ENCODE peak calls at places on chromosomes 2 and 18, in seven cellular contexts. S, P, J, E, F, Z and X are unnamed samples.

GRCh38 chr18:26549486-26550435 is 1.4 kb upstream of the KCTD1 start:
- DNase-seq in S (peak; percentile 62), P (peak; percentile 75), E (peak; percentile 62), F (peak; percentile 71), J (peak; percentile 62), Z (peak; percentile 56), X (peak; percentile 55)

GRCh38 chr18:58996131-58996632 is 131.5 kb downstream of the ZNF532 start:
- DNase-seq in F (no peak), E (peak; percentile 93), S (no peak), P (peak; percentile 59), Z (no peak), J (no peak), X (peak; percentile 57)

GRCh38 chr18:8960740-8961657 is 141.5 kb upstream of the NDUFV2 start:
- DNase-seq in F (no peak), J (no peak), P (peak; percentile 92), S (no peak), Z (no peak), E (peak; percentile 74), X (peak; percentile 74)

GRCh38 chr2:215736653-215737290 is 276.6 kb downstream of the MREG start:
- DNase-seq in F (peak; percentile 77), Z (no peak), J (no peak), S (no peak), P (peak; percentile 78), E (peak; percentile 69), X (peak; percentile 44)

GRCh38 chr2:86037141-86037794 is 68.4 kb downstream of the POLR1A start:
- DNase-seq in S (no peak), Z (no peak), P (peak; percentile 46), E (peak; percentile 96), F (no peak), J (no peak), X (peak; percentile 87)

GRCh38 chr2:20227894-20228505 is 3.1 kb upstream of the SDC1 start:
- DNase-seq in P (no peak), E (no peak), S (no peak), J (peak; percentile 7), F (no peak), Z (no peak), X (no peak)

GRCh38 chr2:176096986-176097819 is 2.4 kb upstream of the HOXD12 start:
- DNase-seq in S (peak; percentile 84), E (peak; percentile 56), Z (peak; percentile 79), J (peak; percentile 77), P (peak; percentile 64), F (peak; percentile 96), X (peak; percentile 65)

GRCh38 chr2:178298785-178299212 is 104.5 kb downstream of the OSBPL6 start:
- DNase-seq in S (no peak), F (no peak), E (peak; percentile 54), J (no peak), P (peak; percentile 85), Z (no peak), X (peak; percentile 26)

GRCh38 chr2:104140361-104140760 is 713.6 kb upstream of the POU3F3 start:
- DNase-seq in S (no peak), Z (no peak), F (no peak), P (no peak), J (no peak), E (no peak), X (no peak)

GRCh38 chr18:23498877-23499570 is 4.3 kb upstream of the RMC1 start:
- DNase-seq in J (peak; percentile 80), P (peak; percentile 78), Z (peak; percentile 83), E (peak; percentile 81), F (peak; percentile 91), S (peak; percentile 67), X (peak; percentile 80)

GRCh38 chr18:78448106-78448505 is 531.5 kb upstream of the SALL3 start:
- DNase-seq in E (no peak), F (peak; percentile 12), S (no peak), J (peak; percentile 64), P (no peak), Z (no peak), X (no peak)
- TF ChIP-seq CTCF in E (no peak), F (peak; percentile 36), S (peak; percentile 10), J (peak; percentile 73), P (no peak), Z (no peak), X (peak; percentile 8)

GRCh38 chr2:57453929-57454328 is 592.7 kb upstream of the VRK2 start:
- DNase-seq in S (no peak), J (no peak), E (no peak), P (no peak), Z (no peak), F (peak; percentile 47), X (no peak)
- TF ChIP-seq CTCF in S (peak; percentile 24), J (peak; percentile 13), E (no peak), P (peak; percentile 11), Z (no peak), F (peak; percentile 47), X (no peak)

GRCh38 chr2:23563673-23564617 is 179.0 kb downstream of the KLHL29 start:
- DNase-seq in E (peak; percentile 95), S (peak; percentile 30), Z (no peak), F (peak; percentile 41), P (peak; percentile 65), J (no peak), X (peak; percentile 29)
- TF ChIP-seq CTCF in E (no peak), S (no peak), Z (no peak), F (peak; percentile 38), P (peak; percentile 24), J (no peak), X (peak; percentile 56)

GRCh38 chr2:222318026-222318711 is 19.4 kb upstream of the PAX3 start:
- DNase-seq in F (peak; percentile 90), J (peak; percentile 61), E (peak; percentile 69), S (peak; percentile 80), Z (peak; percentile 64), P (peak; percentile 84), X (peak; percentile 62)

GRCh38 chr2:222319576-222320440 is 21.0 kb upstream of the PAX3 start:
- DNase-seq in P (peak; percentile 42), E (no peak), F (peak; percentile 69), Z (peak; percentile 67), S (peak; percentile 60), J (no peak), X (no peak)

GRCh38 chr2:222322241-222322640 is 23.4 kb upstream of the PAX3 start:
- DNase-seq in S (no peak), J (no peak), Z (no peak), E (no peak), F (no peak), P (no peak), X (no peak)

GRCh38 chr2:222320441-222321395 is 21.9 kb upstream of the PAX3 start:
- DNase-seq in J (no peak), S (peak; percentile 57), Z (no peak), P (no peak), E (no peak), F (peak; percentile 40), X (no peak)

GRCh38 chr2:222318712-222319575 is 20.1 kb upstream of the PAX3 start:
- DNase-seq in S (peak; percentile 71), P (peak; percentile 19), E (no peak), J (peak; percentile 41), Z (peak; percentile 74), F (peak; percentile 54), X (no peak)
- TF ChIP-seq CTCF in S (peak; percentile 31), P (no peak), E (peak; percentile 4), J (peak; percentile 71), Z (peak; percentile 46), F (peak; percentile 55), X (peak; percentile 52)

GRCh38 chr2:52340185-52340584 is 1308.3 kb upstream of the NRXN1 start:
- DNase-seq in P (no peak), J (no peak), E (no peak), S (peak; percentile 9), F (peak; percentile 17), Z (no peak), X (no peak)
- TF ChIP-seq CTCF in P (no peak), J (peak; percentile 1), E (no peak), S (no peak), F (peak; percentile 50), Z (no peak), X (no peak)

GRCh38 chr2:69926849-69927515 is 12.1 kb downstream of the MXD1 start:
- DNase-seq in S (no peak), Z (no peak), J (no peak), F (no peak), E (peak; percentile 74), P (peak; percentile 69), X (no peak)
- TF ChIP-seq CTCF in S (no peak), Z (no peak), J (no peak), F (no peak), E (no peak), P (no peak), X (no peak)

GRCh38 chr18:3596324-3597158 is 146.6 kb downstream of the TGIF1 start:
- DNase-seq in E (no peak), F (no peak), J (peak; percentile 86), S (peak; percentile 54), Z (peak; percentile 81), P (peak; percentile 12), X (no peak)
- TF ChIP-seq CTCF in E (peak; percentile 2), F (peak; percentile 34), J (peak; percentile 77), S (peak; percentile 34), Z (peak; percentile 48), P (no peak), X (peak; percentile 14)

DNA sequence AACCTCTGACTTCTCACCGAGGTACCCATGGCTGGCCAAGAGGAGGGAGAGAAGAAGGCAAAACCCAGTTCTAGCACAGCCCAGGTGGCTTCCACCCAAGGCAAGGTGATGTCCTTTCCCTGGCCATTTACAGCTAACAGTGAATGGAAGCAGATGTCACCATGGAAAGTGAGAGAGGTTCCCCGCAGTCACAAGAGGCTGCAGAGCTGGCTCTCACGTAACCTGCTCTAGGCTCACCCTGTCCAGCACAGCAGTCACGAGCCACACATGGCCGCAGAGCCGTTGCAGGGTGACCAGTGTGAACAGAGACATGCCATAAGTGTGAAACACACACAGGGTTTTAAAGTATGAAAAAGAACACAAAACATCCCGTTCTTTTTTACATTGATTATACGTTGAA is 169.4 kb downstream of the TNS1 start:
- DNase-seq in S (no peak), P (no peak), F (no peak), E (no peak), J (no peak), Z (no peak), X (no peak)
- TF ChIP-seq CTCF in S (no peak), P (no peak), F (no peak), E (no peak), J (no peak), Z (no peak), X (no peak)